ENCODE peak calls at places on chromosome X, in six cellular contexts. T is breast epithelium, Z is AG04449, F is HFF-Myc, U is fibroblast of mammary gland, L is cardiac muscle cell. V is an unnamed sample.

GRCh38 chrX:69152398-69152797 is 12.9 kb downstream of the PJA1 start:
- DNase-seq in Z (no peak), U (no peak), T (peak), F (no peak), L (no peak), V (no peak)

GRCh38 chrX:153609917-153610833 is 11.2 kb upstream of the CCNQ start:
- DNase-seq in U (peak), Z (no peak), L (peak), T (peak), F (no peak), V (peak)

GRCh38 chrX:17376381-17377046 is 1.5 kb downstream of the NHS start:
- DNase-seq in L (peak), Z (no peak), F (no peak), U (peak), T (no peak), V (peak)

GRCh38 chrX:12798601-12799000 is 7.4 kb downstream of the PRPS2 start:
- DNase-seq in Z (no peak), T (no peak), L (no peak), F (no peak), U (no peak), V (peak)

GRCh38 chrX:15170927-15171326 is 99.0 kb downstream of the ASB9 start:
- DNase-seq in L (no peak), F (no peak), U (no peak), Z (no peak), T (no peak), V (no peak)

GRCh38 chrX:18996536-18996935 is 12.6 kb upstream of the PHKA2 start:
- DNase-seq in U (no peak), L (no peak), T (no peak), Z (no peak), F (no peak), V (no peak)

GRCh38 chrX:84865113-84865512 is 138.6 kb upstream of the APOOL start:
- DNase-seq in L (no peak), F (no peak), U (peak), T (no peak), Z (no peak), V (peak)

GRCh38 chrX:7746861-7747260 is 96.1 kb upstream of the VCX start:
- DNase-seq in F (no peak), Z (no peak), U (peak), T (no peak), L (no peak), V (peak)

GRCh38 chrX:94722578-94722977 is 1048.6 kb downstream of the FAM133A start:
- DNase-seq in L (no peak), Z (no peak), U (no peak), T (no peak), F (no peak), V (no peak)

GRCh38 chrX:115233497-115234219 is at the start of gene LRCH2:
- DNase-seq in L (peak), U (peak), T (no peak), Z (no peak), F (no peak), V (peak)

GRCh38 chrX:119880552-119881437 is 9.2 kb downstream of the NDUFA1 start:
- DNase-seq in U (peak), Z (no peak), T (no peak), L (peak), F (peak), V (peak)

GRCh38 chrX:134691453-134691852 is 33.2 kb upstream of the PLAC1 start:
- DNase-seq in L (no peak), U (no peak), T (no peak), F (no peak), Z (no peak), V (no peak)

GRCh38 chrX:20727447-20727846 is 460.7 kb upstream of the RPS6KA3 start:
- DNase-seq in T (no peak), Z (no peak), F (no peak), U (no peak), L (no peak), V (no peak)

GRCh38 chrX:100635989-100636320 is 651 bp downstream of the TSPAN6 start:
- DNase-seq in F (no peak), Z (no peak), L (no peak), U (no peak), T (no peak), V (no peak)

GRCh38 chrX:123206222-123206621 is 22.1 kb downstream of the GRIA3 start:
- DNase-seq in F (no peak), Z (no peak), L (no peak), U (no peak), T (no peak), V (no peak)

GRCh38 chrX:123199338-123199737 is 15.3 kb downstream of the GRIA3 start:
- DNase-seq in L (no peak), U (no peak), F (no peak), T (no peak), Z (no peak), V (no peak)

GRCh38 chrX:123201720-123202119 is 17.6 kb downstream of the GRIA3 start:
- DNase-seq in L (no peak), F (no peak), Z (no peak), U (peak), T (no peak), V (no peak)

GRCh38 chrX:123202523-123202922 is 18.4 kb downstream of the GRIA3 start:
- DNase-seq in L (no peak), Z (no peak), U (no peak), F (no peak), T (no peak), V (no peak)

GRCh38 chrX:123203772-123204171 is 19.7 kb downstream of the GRIA3 start:
- DNase-seq in Z (no peak), F (no peak), T (no peak), U (no peak), L (no peak), V (no peak)
- TF ChIP-seq CTCF in Z (no peak), F (no peak), T (no peak), U (peak), L (no peak), V (no peak)

GRCh38 chrX:131741103-131741581 is 197.3 kb downstream of the OR13H1 start:
- DNase-seq in L (no peak), T (peak), U (peak), F (no peak), Z (no peak), V (no peak)

GRCh38 chrX:131747173-131747572 is 203.3 kb downstream of the OR13H1 start:
- DNase-seq in Z (no peak), T (peak), L (no peak), U (peak), F (no peak), V (no peak)

GRCh38 chrX:131746491-131746968 is 202.7 kb downstream of the OR13H1 start:
- DNase-seq in L (no peak), T (peak), U (peak), Z (no peak), F (no peak), V (no peak)

DNA sequence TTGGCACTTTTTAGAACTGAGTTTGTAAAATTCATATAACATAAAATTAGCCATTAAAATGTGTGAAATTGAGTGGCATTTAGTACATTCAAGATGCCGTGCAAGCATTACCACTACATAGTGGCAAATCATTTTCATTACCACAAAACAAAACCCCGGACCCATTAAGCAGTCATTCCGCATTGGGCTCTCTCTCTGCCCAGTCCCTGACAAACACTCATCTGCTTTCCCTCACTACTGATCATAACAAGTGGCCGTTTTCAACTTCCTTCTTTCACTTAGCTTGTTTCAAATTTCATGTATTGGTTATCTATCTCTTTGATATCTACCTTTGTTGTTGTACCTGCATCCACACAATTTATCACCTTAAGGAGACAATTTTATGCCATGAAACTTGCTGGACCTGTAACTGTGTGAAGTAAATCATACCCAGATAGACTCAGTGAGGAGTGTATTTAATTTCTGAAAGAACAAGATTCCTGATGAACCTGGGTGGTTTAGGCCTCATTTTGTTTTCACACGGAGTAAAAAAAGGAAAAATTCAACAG is 202.1 kb downstream of the OR13H1 start:
- DNase-seq in U (no peak), Z (no peak), F (no peak), T (no peak), L (no peak), V (no peak)
- H3K4me3 ChIP-seq in U (no peak), Z (no peak), F (no peak), T (peak), L (no peak), V (no peak)

GRCh38 chrX:107849747-107850478 is 24.2 kb downstream of the MID2 start:
- DNase-seq in U (peak), L (no peak), F (no peak), T (no peak), Z (no peak), V (peak)
- TF ChIP-seq CTCF in U (peak), L (no peak), F (peak), T (no peak), Z (no peak), V (peak)

GRCh38 chrX:118727686-118728339 is 407 bp downstream of the IL13RA1 start:
- DNase-seq in U (peak), Z (no peak), L (peak), T (no peak), F (no peak), V (no peak)
- H3K4me3 ChIP-seq in U (peak), Z (peak), L (peak), T (peak), F (peak), V (peak)

DNA sequence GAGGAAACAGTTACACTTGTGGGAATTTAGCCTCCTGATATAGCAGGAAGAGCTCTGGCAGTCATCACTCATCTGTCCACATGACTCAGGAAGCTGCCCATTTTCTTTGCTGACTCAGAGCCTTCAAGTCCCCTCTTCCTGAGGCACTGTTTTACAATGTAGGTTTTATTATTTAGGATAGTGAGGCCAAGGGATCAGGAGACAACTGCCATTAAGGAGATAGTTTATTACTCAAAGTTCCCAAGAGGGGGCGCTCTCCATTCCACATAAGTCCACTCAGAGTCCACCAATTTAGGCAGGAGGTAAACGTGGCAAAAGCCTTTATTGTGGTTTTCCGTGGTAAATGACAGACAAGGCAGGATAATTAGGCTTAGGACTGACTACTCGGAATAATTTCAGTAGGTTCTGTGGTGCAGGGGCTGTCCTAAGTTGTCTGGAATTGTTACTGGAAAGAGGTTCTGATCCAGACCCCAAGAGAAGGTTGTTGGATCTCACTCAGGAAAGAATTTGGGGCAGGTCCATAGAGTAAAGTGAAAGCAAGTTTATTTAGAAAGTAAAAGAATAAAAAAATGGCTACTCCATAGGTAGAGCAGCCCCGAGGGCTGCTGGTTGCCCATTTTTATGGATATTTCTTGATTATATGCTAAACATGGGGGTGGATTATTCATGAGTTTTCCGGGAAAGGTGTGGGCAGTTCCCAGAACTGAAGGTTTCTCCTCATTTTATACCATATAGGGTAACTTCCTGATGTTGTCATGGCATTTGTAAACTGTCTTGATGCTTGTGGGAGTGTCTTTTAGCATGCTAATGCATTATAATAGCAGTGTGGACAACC is 96.0 kb upstream of the RAB40AL start:
- DNase-seq in U (peak), L (no peak), F (no peak), Z (no peak), T (no peak), V (peak)
- TF ChIP-seq CTCF in U (peak), L (peak), F (peak), Z (no peak), T (no peak), V (peak)

DNA sequence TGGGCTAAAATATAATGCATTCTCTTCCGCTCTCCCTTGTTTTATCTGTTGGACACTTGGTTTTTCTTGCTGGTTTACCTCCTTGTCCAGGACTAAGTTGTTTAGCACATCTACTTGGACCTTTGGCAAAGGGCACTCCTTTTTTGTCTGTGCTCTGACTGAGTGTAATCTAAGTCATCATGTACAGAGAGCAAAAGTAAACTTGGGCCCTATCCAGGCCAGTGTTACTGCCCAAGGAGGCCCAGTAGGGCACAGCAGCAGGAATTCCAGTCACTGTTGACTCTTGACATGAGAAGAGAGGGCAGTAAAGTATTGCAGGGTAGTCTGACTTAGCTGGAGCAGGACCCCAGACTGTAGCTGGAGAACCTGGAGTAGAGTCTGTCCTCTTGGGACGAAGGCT is 445.5 kb downstream of the ZIC3 start:
- DNase-seq in T (no peak), F (no peak), U (no peak), Z (no peak), L (no peak), V (no peak)
- H3K4me3 ChIP-seq in T (no peak), F (no peak), U (no peak), Z (no peak), L (no peak), V (no peak)

DNA sequence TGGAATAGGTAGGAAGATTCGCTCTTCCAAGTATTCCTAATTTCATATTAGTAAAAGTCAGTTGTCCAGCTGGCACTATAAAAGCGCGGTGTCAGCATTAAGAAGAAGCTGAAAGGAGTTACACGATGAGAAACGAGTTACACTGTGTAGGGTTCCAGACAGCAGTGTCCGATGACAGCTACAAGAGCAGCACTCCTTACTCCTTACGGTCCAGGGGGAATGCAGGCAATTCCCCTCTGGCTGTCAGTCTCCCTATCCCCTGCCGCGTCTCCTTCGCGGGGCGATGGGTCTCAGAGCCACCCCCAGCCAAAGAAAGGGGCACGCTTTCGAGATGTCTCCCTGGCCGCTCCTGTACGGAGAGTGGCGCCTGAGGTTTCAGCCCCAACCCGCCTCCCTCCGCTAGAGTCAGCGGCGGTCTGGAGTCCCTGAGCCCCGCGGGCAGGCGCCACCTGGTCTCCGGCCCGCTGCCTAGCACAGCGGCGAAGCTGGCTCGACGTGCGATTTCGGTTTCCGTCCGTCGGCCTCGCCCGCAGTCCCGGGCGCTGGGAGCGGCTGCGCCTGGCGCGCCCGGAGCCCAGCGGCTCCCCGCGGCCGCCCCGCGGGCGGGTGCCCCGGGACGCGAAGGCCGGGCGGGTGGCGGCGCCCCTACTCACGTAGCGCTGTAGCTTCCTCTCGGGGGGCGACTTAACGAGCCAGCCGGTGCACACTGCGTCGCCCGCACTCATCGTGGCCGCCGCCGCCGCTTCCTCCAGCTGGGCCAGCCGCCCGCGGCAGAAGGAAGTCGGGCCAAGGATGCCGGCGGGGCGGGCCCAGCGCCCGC is at the start of gene GAB3:
- DNase-seq in T (no peak), U (no peak), L (peak), F (no peak), Z (no peak), V (peak)
- TF ChIP-seq CTCF in T (no peak), U (no peak), L (no peak), F (no peak), Z (no peak), V (no peak)

GRCh38 chrX:123743312-123743711 is 10.5 kb upstream of the THOC2 start:
- DNase-seq in U (no peak), Z (no peak), F (no peak), T (no peak), L (no peak), V (no peak)
- H3K4me3 ChIP-seq in U (no peak), Z (no peak), F (no peak), T (no peak), L (no peak), V (no peak)

GRCh38 chrX:137166591-137166990 is 132.8 kb upstream of the GPR101 start:
- DNase-seq in U (no peak), T (no peak), Z (no peak), L (peak), F (no peak), V (no peak)
- TF ChIP-seq CTCF in U (peak), T (no peak), Z (no peak), L (no peak), F (no peak), V (no peak)

GRCh38 chrX:44157858-44158257 is 184.7 kb upstream of the NDP start:
- DNase-seq in T (no peak), L (no peak), U (peak), Z (no peak), F (no peak), V (no peak)
- H3K4me3 ChIP-seq in T (no peak), L (no peak), U (no peak), Z (no peak), F (no peak), V (no peak)

V was measured in choroid plexus epithelial cell.